ENCODE peak calls at places on chromosomes 5 and 9, in ten cellular contexts. E is Calu3; A is A549; P is progenitor cell of endocrine pancreas; Q is A673; C is GM12878; K is left lung; J is dorsolateral prefrontal cortex; I is GM20000; L is CD4-positive, alpha-beta T cell. S is an unnamed sample.

GRCh38 chr9:132507670-132508469 is 74.5 kb upstream of the BARHL1 start:
- DNase-seq in E (peak), A (peak), P (peak), Q (peak), C (no peak), K (peak), J (peak), I (peak), L (peak), S (peak)

GRCh38 chr9:97979778-97980478 is 3.2 kb upstream of the ANP32B start:
- DNase-seq in E (no peak), A (no peak), P (no peak), Q (no peak), C (no peak), K (no peak), J (no peak), I (no peak), L (peak), S (no peak)

GRCh38 chr9:87695523-87695922 is 30.4 kb upstream of the CTSL start:
- DNase-seq in E (no peak), A (no peak), P (no peak), Q (no peak), C (no peak), K (no peak), J (no peak), I (no peak), L (no peak), S (no peak)

GRCh38 chr9:132888151-132888550 is 9.5 kb downstream of the SPACA9 start:
- DNase-seq in E (no peak), A (no peak), P (no peak), Q (no peak), C (no peak), K (peak), J (no peak), I (no peak), L (no peak), S (no peak)

GRCh38 chr5:118791986-118792734 is 196.2 kb downstream of the DTWD2 start:
- DNase-seq in E (peak), A (peak), P (no peak), Q (peak), C (peak), K (no peak), J (no peak), I (peak), L (no peak), S (peak)

GRCh38 chr5:115168829-115169391 is 798 bp downstream of the TRIM36 start:
- DNase-seq in E (peak), A (no peak), P (no peak), Q (peak), C (no peak), K (no peak), J (no peak), I (peak), L (no peak), S (peak)

GRCh38 chr9:22469928-22470544 is 23.4 kb downstream of the DMRTA1 start:
- DNase-seq in E (peak), A (peak), P (peak), Q (peak), C (peak), K (no peak), J (no peak), I (no peak), L (no peak), S (no peak)

GRCh38 chr5:151454889-151455288 is 7.5 kb downstream of the SLC36A1 start:
- DNase-seq in E (no peak), A (no peak), P (no peak), Q (no peak), C (no peak), K (no peak), J (no peak), I (no peak), L (no peak), S (no peak)

GRCh38 chr5:145969714-145970092 is 33.3 kb downstream of the SH3RF2 start:
- DNase-seq in E (no peak), A (no peak), P (no peak), Q (no peak), C (no peak), K (no peak), J (no peak), I (no peak), L (no peak), S (no peak)

GRCh38 chr5:75509956-75510355 is 1.5 kb downstream of the CERT1 start:
- DNase-seq in E (peak), A (peak), P (no peak), Q (no peak), C (no peak), K (peak), J (no peak), I (peak), L (no peak), S (peak)

GRCh38 chr9:94681508-94681907 is 42.2 kb upstream of the FBP1 start:
- DNase-seq in E (peak), A (peak), P (peak), Q (peak), C (peak), K (peak), J (peak), I (peak), L (peak), S (peak)

GRCh38 chr5:160441352-160441781 is 19.7 kb downstream of the PTTG1 start:
- DNase-seq in E (no peak), A (no peak), P (no peak), Q (no peak), C (peak), K (no peak), J (no peak), I (no peak), L (no peak), S (no peak)

GRCh38 chr5:137347865-137348264 is 151.3 kb downstream of the SPOCK1 start:
- DNase-seq in E (no peak), A (no peak), P (no peak), Q (no peak), C (no peak), K (no peak), J (no peak), I (no peak), L (no peak), S (no peak)

GRCh38 chr5:165143727-165144210 is 1638.3 kb downstream of the MAT2B start:
- DNase-seq in E (no peak), A (no peak), P (no peak), Q (no peak), C (no peak), K (no peak), J (no peak), I (no peak), L (no peak), S (no peak)

GRCh38 chr9:94906713-94907112 is 180.2 kb downstream of the AOPEP start:
- DNase-seq in E (no peak), A (no peak), P (no peak), Q (no peak), C (no peak), K (no peak), J (no peak), I (no peak), L (no peak), S (no peak)

GRCh38 chr9:34647651-34648050 is 1.2 kb downstream of the GALT start:
- DNase-seq in E (no peak), A (no peak), P (no peak), Q (no peak), C (no peak), K (no peak), J (no peak), I (no peak), L (no peak), S (no peak)

GRCh38 chr9:6415266-6415665 is 2.3 kb downstream of the UHRF2 start:
- DNase-seq in E (no peak), A (no peak), P (no peak), Q (no peak), C (no peak), K (no peak), J (no peak), I (no peak), L (no peak), S (peak)

GRCh38 chr5:147732552-147732883 is 50.0 kb downstream of the JAKMIP2 start:
- DNase-seq in E (no peak), A (no peak), P (no peak), Q (no peak), C (no peak), K (no peak), J (no peak), I (no peak), L (no peak), S (no peak)

GRCh38 chr5:50320131-50320749 is 120.8 kb downstream of the EMB start:
- DNase-seq in E (no peak), A (no peak), P (no peak), Q (peak), C (no peak), K (no peak), J (no peak), I (no peak), L (no peak), S (no peak)

GRCh38 chr5:154179846-154180710 is 10.5 kb upstream of the GALNT10 start:
- DNase-seq in E (peak), A (peak), P (no peak), Q (peak), C (no peak), K (no peak), J (no peak), I (peak), L (no peak), S (peak)

GRCh38 chr5:37554938-37555337 is 175.8 kb downstream of the WDR70 start:
- DNase-seq in E (no peak), A (peak), P (no peak), Q (no peak), C (no peak), K (no peak), J (no peak), I (peak), L (no peak), S (peak)

GRCh38 chr5:110809006-110809405 is 70.2 kb downstream of the SLC25A46 start:
- DNase-seq in E (no peak), A (no peak), P (no peak), Q (no peak), C (no peak), K (no peak), J (no peak), I (no peak), L (no peak), S (no peak)

GRCh38 chr5:96065577-96066385 is 104.1 kb upstream of the ELL2 start:
- DNase-seq in E (no peak), A (no peak), P (no peak), Q (no peak), C (no peak), K (no peak), J (no peak), I (no peak), L (no peak), S (no peak)

GRCh38 chr9:126625329-126626116 is 11.8 kb downstream of the LMX1B start:
- DNase-seq in E (no peak), A (no peak), P (no peak), Q (no peak), C (no peak), K (no peak), J (no peak), I (no peak), L (no peak), S (peak)

GRCh38 chr5:146965781-146966659 is 87.5 kb upstream of the PPP2R2B start:
- DNase-seq in E (peak), A (peak), P (peak), Q (peak), C (peak), K (no peak), J (no peak), I (peak), L (peak), S (peak)

GRCh38 chr5:126339215-126339805 is 83.9 kb upstream of the GRAMD2B start:
- DNase-seq in E (peak), A (peak), P (peak), Q (peak), C (no peak), K (no peak), J (no peak), I (peak), L (no peak), S (peak)

GRCh38 chr5:34626036-34626435 is 30.1 kb upstream of the RAI14 start:
- DNase-seq in E (no peak), A (peak), P (no peak), Q (no peak), C (no peak), K (no peak), J (no peak), I (no peak), L (no peak), S (no peak)

GRCh38 chr5:149235841-149236240 is 35.8 kb upstream of the AFAP1L1 start:
- DNase-seq in E (no peak), A (no peak), P (no peak), Q (no peak), C (no peak), K (no peak), J (no peak), I (no peak), L (no peak), S (no peak)

GRCh38 chr9:103068666-103069207 is 73.6 kb downstream of the CYLC2 start:
- DNase-seq in E (no peak), A (no peak), P (no peak), Q (no peak), C (no peak), K (no peak), J (no peak), I (no peak), L (no peak), S (no peak)
- TF ChIP-seq CTCF in E (no peak), A (no peak), P (no peak), Q (no peak), C (no peak), K (no peak), J (no peak), I (no peak), L (no peak), S (no peak)

DNA sequence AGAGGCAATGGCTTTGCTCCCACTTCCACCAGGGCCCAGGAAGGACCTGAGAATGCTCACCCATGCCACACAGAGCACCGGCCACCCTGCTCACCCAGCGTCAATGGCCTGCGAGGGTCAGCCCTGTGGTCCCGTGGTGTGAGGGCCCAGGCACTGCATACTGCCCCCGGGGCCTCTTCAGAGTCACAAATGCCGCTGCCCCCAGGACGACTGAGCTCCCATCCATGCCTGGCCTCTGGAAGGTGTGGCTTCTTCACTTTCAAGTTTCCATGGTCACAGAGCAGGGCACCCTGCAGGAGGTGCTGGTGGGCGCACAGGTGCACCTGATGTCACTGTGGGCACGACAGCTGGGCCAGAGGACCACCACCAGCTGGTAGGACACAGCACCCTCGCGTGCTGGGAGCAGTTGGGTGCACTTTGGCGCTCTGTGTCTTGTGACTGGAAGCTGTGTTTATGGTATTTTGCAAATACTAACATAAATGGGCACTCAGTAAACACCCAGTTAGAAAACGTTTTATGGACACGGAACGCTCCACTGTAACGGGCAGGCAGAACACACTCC is 12.5 kb upstream of the ZDHHC11 start:
- DNase-seq in E (no peak), A (no peak), P (no peak), Q (no peak), C (no peak), K (no peak), J (no peak), I (no peak), L (no peak), S (no peak)
- TF ChIP-seq CTCF in E (no peak), A (no peak), P (no peak), Q (no peak), C (no peak), K (no peak), J (no peak), I (no peak), L (no peak), S (no peak)

DNA sequence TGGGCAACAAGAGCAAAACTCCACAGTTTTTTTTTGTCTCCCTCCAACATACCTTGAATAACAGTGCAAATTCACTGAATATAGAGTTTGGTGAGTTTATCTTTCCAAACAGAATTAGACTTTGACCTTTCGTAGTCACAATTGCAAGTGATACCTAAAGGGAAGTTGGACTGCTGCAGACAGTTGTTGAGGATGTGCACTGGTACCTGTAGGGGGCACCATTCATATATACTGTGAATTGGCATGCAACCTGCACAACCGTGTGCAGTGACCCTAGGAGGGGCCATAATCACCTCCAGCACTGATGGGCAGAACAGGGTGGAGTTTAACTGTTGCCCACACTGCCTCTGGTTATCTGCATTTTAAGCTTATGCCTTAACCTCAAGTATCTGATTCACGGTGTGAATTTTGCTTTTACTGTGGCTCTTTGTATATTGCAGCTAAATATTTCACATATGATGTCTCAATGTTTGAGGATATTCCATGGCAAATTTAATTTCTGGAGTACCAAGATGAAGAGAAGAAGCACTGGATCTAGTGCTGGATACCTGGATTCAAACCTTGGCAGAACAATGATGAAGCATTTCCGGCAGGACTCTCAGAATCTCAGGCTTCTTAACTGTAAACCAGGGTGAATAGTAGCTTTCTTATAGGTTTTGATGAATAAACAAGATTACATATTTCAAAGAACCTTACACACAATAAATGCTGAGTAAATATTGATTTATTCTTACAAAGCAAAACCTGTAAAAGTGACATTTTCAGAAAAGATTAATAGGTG is 144.4 kb downstream of the ACTBL2 start:
- DNase-seq in E (peak), A (peak), P (no peak), Q (peak), C (no peak), K (no peak), J (no peak), I (peak), L (no peak), S (peak)
- TF ChIP-seq CTCF in E (peak), A (peak), P (peak), Q (peak), C (peak), K (peak), J (no peak), I (peak), L (peak), S (peak)

GRCh38 chr9:130090915-130091314 is 37.2 kb downstream of the GPR107 start:
- DNase-seq in E (no peak), A (no peak), P (no peak), Q (no peak), C (no peak), K (no peak), J (no peak), I (no peak), L (no peak), S (no peak)
- TF ChIP-seq CTCF in E (no peak), A (no peak), P (no peak), Q (peak), C (no peak), K (no peak), J (no peak), I (no peak), L (no peak), S (no peak)

GRCh38 chr9:93196095-93197055 is 12.4 kb downstream of the WNK2 start:
- DNase-seq in E (no peak), A (no peak), P (no peak), Q (no peak), C (no peak), K (no peak), J (no peak), I (no peak), L (no peak), S (no peak)
- TF ChIP-seq CTCF in E (no peak), A (no peak), P (no peak), Q (no peak), C (no peak), K (no peak), J (no peak), I (no peak), L (no peak), S (no peak)

DNA sequence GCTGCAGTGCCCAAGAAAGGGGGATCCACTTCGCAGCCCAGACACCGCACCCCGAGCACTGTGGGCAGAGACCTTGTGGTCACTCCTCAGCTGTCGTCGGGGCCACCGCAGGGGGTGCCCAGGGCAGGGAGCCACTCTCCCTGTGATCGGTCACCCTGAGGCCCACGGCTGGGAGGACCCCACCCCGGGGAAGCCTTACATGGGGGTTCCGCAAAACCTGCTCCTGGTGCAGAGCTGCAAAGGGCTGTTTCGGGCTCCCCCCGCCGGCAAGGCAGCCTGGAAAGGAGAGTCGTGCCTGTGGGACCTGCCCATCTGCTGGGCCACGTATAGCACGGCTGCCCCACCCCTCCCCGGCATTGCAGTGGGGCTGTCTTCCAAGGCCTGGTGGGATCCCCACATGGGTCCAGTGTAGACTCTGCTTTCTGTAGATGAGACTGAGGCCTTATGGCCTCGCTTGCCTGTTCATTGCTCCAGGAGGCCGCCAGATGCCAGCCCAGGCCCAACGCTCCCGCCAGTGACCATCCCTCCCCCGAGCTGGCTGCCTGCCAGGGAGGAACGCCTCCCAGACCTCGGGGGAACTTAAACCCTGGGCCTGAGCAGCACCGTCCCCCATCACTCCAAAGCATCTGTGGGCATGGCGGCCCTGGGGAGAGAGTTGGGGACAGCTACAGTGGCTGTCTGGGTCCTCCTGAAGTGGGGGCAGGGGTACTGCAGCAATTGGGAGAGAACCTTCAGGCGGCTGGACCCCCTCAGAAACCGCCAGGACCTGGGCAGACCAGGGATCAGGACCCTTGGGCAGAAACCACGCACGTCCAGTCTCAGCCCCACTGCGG is 1.6 kb upstream of the DNLZ start:
- DNase-seq in E (no peak), A (no peak), P (no peak), Q (no peak), C (no peak), K (no peak), J (no peak), I (no peak), L (no peak), S (no peak)
- TF ChIP-seq CTCF in E (no peak), A (no peak), P (no peak), Q (no peak), C (no peak), K (no peak), J (no peak), I (no peak), L (no peak), S (no peak)

S was measured in GM13976.